ENCODE peak calls at places on chromosomes 5 and 9, in nine cellular contexts. L, K, J, W, I, A, G, U and T are unnamed samples.

GRCh38 chr5:134073404-134073803 is 41.1 kb upstream of the TCF7 start:
- DNase-seq in L (no peak), K (peak; percentile 67), J (peak; percentile 54), W (no peak), I (no peak), A (no peak), G (no peak), U (no peak), T (no peak)

GRCh38 chr5:72377920-72378635 is 57.9 kb downstream of the PTCD2 start:
- DNase-seq in L (no peak), K (peak; percentile 80), J (no peak), W (no peak), I (no peak), A (no peak), G (no peak), U (no peak), T (no peak)

GRCh38 chr5:23507278-23507685 is at the start of gene PRDM9:
- DNase-seq in L (no peak), K (peak; percentile 43), J (no peak), W (peak; percentile 38), I (no peak), A (peak; percentile 85), G (peak; percentile 95), U (no peak), T (peak; percentile 56)

GRCh38 chr9:80320916-80321315 is 749.2 kb downstream of the TLE4 start:
- DNase-seq in L (no peak), K (peak; percentile 76), J (no peak), W (no peak), I (no peak), A (no peak), G (no peak), U (no peak), T (no peak)

GRCh38 chr9:25964239-25964638 is 286.0 kb upstream of the TUSC1 start:
- DNase-seq in L (no peak), K (peak; percentile 87), J (peak; percentile 43), W (peak; percentile 23), I (peak; percentile 37), A (peak; percentile 30), G (peak; percentile 34), U (no peak), T (peak; percentile 38)

GRCh38 chr9:37926737-37927590 is 23.0 kb upstream of the SLC25A51 start:
- DNase-seq in L (no peak), K (no peak), J (no peak), W (no peak), I (no peak), A (no peak), G (no peak), U (no peak), T (no peak)

GRCh38 chr9:79812099-79812498 is 240.3 kb downstream of the TLE4 start:
- DNase-seq in L (no peak), K (peak; percentile 33), J (no peak), W (no peak), I (no peak), A (no peak), G (no peak), U (no peak), T (no peak)

GRCh38 chr9:87853289-87853688 is 29.4 kb upstream of the SPATA31E1 start:
- DNase-seq in L (no peak), K (no peak), J (no peak), W (no peak), I (no peak), A (no peak), G (no peak), U (no peak), T (no peak)

GRCh38 chr9:91302831-91303230 is 58.9 kb downstream of the AUH start:
- DNase-seq in L (no peak), K (peak; percentile 88), J (peak; percentile 91), W (no peak), I (peak; percentile 62), A (no peak), G (no peak), U (no peak), T (no peak)

GRCh38 chr5:149256451-149256850 is 15.2 kb upstream of the AFAP1L1 start:
- DNase-seq in L (no peak), K (peak; percentile 69), J (no peak), W (no peak), I (no peak), A (no peak), G (no peak), U (no peak), T (no peak)

GRCh38 chr5:73836607-73837006 is 210.6 kb downstream of the ARHGEF28 start:
- DNase-seq in L (no peak), K (no peak), J (no peak), W (no peak), I (no peak), A (no peak), G (no peak), U (no peak), T (no peak)

GRCh38 chr9:130235558-130236435 is 29.8 kb upstream of the HMCN2 start:
- DNase-seq in L (peak; percentile 47), K (peak; percentile 62), J (no peak), W (peak; percentile 83), I (peak; percentile 42), A (peak; percentile 74), G (peak; percentile 47), U (peak; percentile 50), T (peak; percentile 70)

GRCh38 chr5:14171621-14172020 is 28.5 kb downstream of the TRIO start:
- DNase-seq in L (no peak), K (peak; percentile 84), J (no peak), W (no peak), I (no peak), A (no peak), G (no peak), U (no peak), T (no peak)

GRCh38 chr9:113929634-113930092 is 53.6 kb downstream of the ZNF618 start:
- DNase-seq in L (no peak), K (peak; percentile 87), J (no peak), W (no peak), I (no peak), A (peak; percentile 34), G (no peak), U (no peak), T (peak; percentile 10)

GRCh38 chr9:97398999-97399758 is 12.7 kb upstream of the TDRD7 start:
- DNase-seq in L (peak; percentile 24), K (peak; percentile 81), J (peak; percentile 92), W (peak; percentile 80), I (no peak), A (peak; percentile 78), G (peak; percentile 29), U (peak; percentile 83), T (peak; percentile 90)

GRCh38 chr5:173707392-173707791 is 90.9 kb upstream of the BOD1 start:
- DNase-seq in L (no peak), K (peak; percentile 96), J (no peak), W (peak; percentile 48), I (no peak), A (no peak), G (no peak), U (no peak), T (peak; percentile 32)

GRCh38 chr9:131422241-131422792 is 28.4 kb downstream of the PRRC2B start:
- DNase-seq in L (no peak), K (peak; percentile 35), J (peak; percentile 59), W (no peak), I (no peak), A (no peak), G (no peak), U (peak; percentile 40), T (peak; percentile 62)

GRCh38 chr9:127505396-127506116 is 54.2 kb downstream of the LRSAM1 start:
- DNase-seq in L (no peak), K (peak; percentile 50), J (no peak), W (peak; percentile 75), I (peak; percentile 25), A (peak; percentile 62), G (no peak), U (peak; percentile 56), T (no peak)

GRCh38 chr9:109101810-109102209 is 17.9 kb downstream of the TMEM245 start:
- DNase-seq in L (no peak), K (peak; percentile 92), J (peak; percentile 95), W (no peak), I (peak; percentile 22), A (no peak), G (no peak), U (peak; percentile 27), T (no peak)

GRCh38 chr5:173890195-173890951 is 2.2 kb downstream of the CPEB4 start:
- DNase-seq in L (no peak), K (peak; percentile 42), J (no peak), W (peak; percentile 71), I (no peak), A (no peak), G (no peak), U (peak; percentile 10), T (peak; percentile 26)

GRCh38 chr5:79831381-79831780 is 141.7 kb downstream of the CMYA5 start:
- DNase-seq in L (no peak), K (no peak), J (no peak), W (no peak), I (no peak), A (no peak), G (no peak), U (no peak), T (no peak)

GRCh38 chr9:106868565-106868964 is 5.6 kb downstream of the ZNF462 start:
- DNase-seq in L (no peak), K (peak; percentile 47), J (no peak), W (no peak), I (no peak), A (no peak), G (no peak), U (no peak), T (peak; percentile 65)

GRCh38 chr5:39197556-39197955 is 21.8 kb downstream of the FYB1 start:
- DNase-seq in L (no peak), K (no peak), J (no peak), W (no peak), I (no peak), A (no peak), G (no peak), U (no peak), T (no peak)

GRCh38 chr9:93357649-93358048 is 93.8 kb upstream of the FAM120A start:
- DNase-seq in L (no peak), K (no peak), J (no peak), W (no peak), I (no peak), A (no peak), G (no peak), U (no peak), T (no peak)

GRCh38 chr5:83405662-83406061 is 65.9 kb upstream of the VCAN start:
- DNase-seq in L (no peak), K (no peak), J (no peak), W (no peak), I (no peak), A (no peak), G (no peak), U (no peak), T (no peak)

GRCh38 chr5:173968154-173968553 is 20.8 kb upstream of the C5orf47 start:
- DNase-seq in L (no peak), K (no peak), J (no peak), W (peak; percentile 55), I (no peak), A (no peak), G (no peak), U (no peak), T (no peak)

GRCh38 chr5:6760003-6760402 is 46.8 kb downstream of the TENT4A start:
- DNase-seq in L (no peak), K (no peak), J (no peak), W (no peak), I (no peak), A (no peak), G (no peak), U (no peak), T (no peak)

GRCh38 chr9:136511670-136512592 is 29.1 kb upstream of the SEC16A start:
- DNase-seq in L (no peak), K (peak; percentile 47), J (no peak), W (no peak), I (no peak), A (no peak), G (no peak), U (no peak), T (peak; percentile 68)

GRCh38 chr5:52043137-52043536 is 659.9 kb downstream of the ISL1 start:
- DNase-seq in L (no peak), K (no peak), J (no peak), W (no peak), I (no peak), A (no peak), G (no peak), U (no peak), T (no peak)

GRCh38 chr9:92406506-92406905 is 2.1 kb upstream of the OGN start:
- DNase-seq in L (peak; percentile 9), K (no peak), J (no peak), W (no peak), I (peak; percentile 92), A (no peak), G (no peak), U (no peak), T (peak; percentile 38)

GRCh38 chr9:73133921-73134407 is 17.7 kb upstream of the ANXA1 start:
- DNase-seq in L (no peak), K (peak; percentile 82), J (no peak), W (no peak), I (no peak), A (no peak), G (no peak), U (peak; percentile 50), T (peak; percentile 45)